ENCODE peak calls at places on chromosomes 7 and 10, in four cellular contexts. A is GM23248, O is dorsolateral prefrontal cortex, S is Peyer's patch. L is an unnamed sample.
A peak's percentile ranks its signal among the peaks of the same experiment; 100 is the strongest.

GRCh38 chr7:138125119-138125518 is 48.9 kb downstream of the AKR1D1 start:
- DNase-seq in A (peak; percentile 44), O (no peak), S (no peak), L (no peak)

GRCh38 chr10:129965940-129966339 is 1.9 kb upstream of the EBF3 start:
- DNase-seq in A (no peak), S (no peak), O (no peak), L (no peak)

GRCh38 chr10:35447693-35448407 is 111.5 kb downstream of the CCNY start:
- DNase-seq in A (peak; percentile 70), S (no peak), O (no peak), L (peak; percentile 51)

GRCh38 chr7:103778929-103779328 is 210.5 kb downstream of the RELN start:
- DNase-seq in O (no peak), A (no peak), S (no peak), L (no peak)

GRCh38 chr10:36341466-36341865 is 699.4 kb upstream of the FZD8 start:
- DNase-seq in A (no peak), O (no peak), S (no peak), L (no peak)

GRCh38 chr7:27142562-27143021 is 889 bp downstream of the HOXA5 start:
- DNase-seq in O (no peak), S (no peak), A (no peak), L (no peak)

GRCh38 chr7:130904031-130904757 is 170.2 kb upstream of the KLF14 start:
- DNase-seq in A (peak; percentile 93), O (no peak), S (no peak), L (peak; percentile 93)

GRCh38 chr10:5349362-5349761 is 15.4 kb upstream of the UCN3 start:
- DNase-seq in O (no peak), S (no peak), A (no peak), L (no peak)

GRCh38 chr7:11281953-11282352 is 308.3 kb downstream of the PHF14 start:
- DNase-seq in A (no peak), O (no peak), S (no peak), L (no peak)

GRCh38 chr7:41785840-41786239 is 83.0 kb upstream of the INHBA start:
- DNase-seq in S (no peak), O (no peak), A (no peak), L (no peak)

GRCh38 chr7:127736511-127736910 is 84.5 kb downstream of the SND1 start:
- DNase-seq in S (no peak), O (no peak), A (no peak), L (no peak)

GRCh38 chr10:82463165-82463564 is 588.2 kb downstream of the NRG3 start:
- DNase-seq in S (no peak), O (no peak), A (no peak), L (no peak)

GRCh38 chr10:71368639-71369038 is 28.1 kb upstream of the CDH23 start:
- DNase-seq in A (no peak), O (no peak), S (no peak), L (no peak)

GRCh38 chr7:151373599-151373998 is 32.0 kb downstream of the NUB1 start:
- DNase-seq in A (no peak), S (peak; percentile 38), O (no peak), L (no peak)

GRCh38 chr10:124093076-124093773 is at the start of gene CHST15:
- DNase-seq in A (peak; percentile 38), O (no peak), S (peak; percentile 64), L (peak; percentile 54)

GRCh38 chr10:103762924-103763323 is 92.5 kb downstream of the SH3PXD2A start:
- DNase-seq in A (no peak), O (no peak), S (no peak), L (no peak)

GRCh38 chr7:94396606-94397005 is 1.9 kb downstream of the COL1A2 start:
- DNase-seq in O (no peak), S (no peak), A (peak; percentile 81), L (peak; percentile 64)

GRCh38 chr7:16688249-16688648 is 42.3 kb downstream of the BZW2 start:
- DNase-seq in O (no peak), S (no peak), A (peak; percentile 37), L (peak; percentile 62)

GRCh38 chr7:74542558-74543117 is 88.9 kb downstream of the GTF2IRD1 start:
- DNase-seq in A (no peak), S (no peak), O (peak; percentile 62), L (no peak)

GRCh38 chr10:127635882-127636281 is 86.8 kb downstream of the NPS start:
- DNase-seq in A (no peak), O (no peak), S (no peak), L (no peak)

GRCh38 chr10:133359554-133359971 is 1.7 kb upstream of the FUOM start:
- DNase-seq in S (peak; percentile 88), A (no peak), O (no peak), L (no peak)

GRCh38 chr10:130576427-130576826 is 440.2 kb downstream of the GLRX3 start:
- DNase-seq in O (no peak), A (no peak), S (no peak), L (no peak)

GRCh38 chr7:81110673-81111072 is 191.8 kb upstream of the SEMA3C start:
- DNase-seq in A (no peak), O (no peak), S (no peak), L (no peak)

GRCh38 chr7:45869426-45869825 is 3.5 kb downstream of the CCDC201 start:
- DNase-seq in S (no peak), O (no peak), A (no peak), L (peak; percentile 25)

GRCh38 chr10:74923556-74923955 is 97.2 kb downstream of the KAT6B start:
- DNase-seq in O (no peak), S (no peak), A (peak; percentile 32), L (no peak)

L was measured in fibroblast of mammary gland.